ENCODE peak calls at places on chromosome 2, in five cellular contexts. U, Y, R, D and Z are unnamed samples.

GRCh38 chr2:197378494-197378972 is 56.3 kb downstream of the SF3B1 start:
- DNase-seq in U (peak), Y (no peak), R (peak), D (peak), Z (peak)

GRCh38 chr2:201507725-201508124 is 56.2 kb downstream of the STRADB start:
- DNase-seq in U (no peak), Y (no peak), R (no peak), D (no peak), Z (no peak)

GRCh38 chr2:181143790-181144300 is 163.4 kb downstream of the UBE2E3 start:
- DNase-seq in U (no peak), Y (no peak), R (no peak), D (no peak), Z (no peak)

GRCh38 chr2:227456772-227457171 is 15.2 kb upstream of the AGFG1 start:
- DNase-seq in U (peak), Y (no peak), R (no peak), D (no peak), Z (no peak)

GRCh38 chr2:97673187-97673914 is 3.8 kb downstream of the C2orf92 start:
- DNase-seq in U (no peak), Y (no peak), R (no peak), D (no peak), Z (no peak)

GRCh38 chr2:105504459-105504858 is 105.6 kb upstream of the FHL2 start:
- DNase-seq in U (no peak), Y (no peak), R (no peak), D (no peak), Z (no peak)

GRCh38 chr2:14867853-14868252 is 235.3 kb downstream of the LRATD1 start:
- DNase-seq in U (no peak), Y (no peak), R (no peak), D (no peak), Z (no peak)

GRCh38 chr2:237614151-237614720 is 13.2 kb upstream of the LRRFIP1 start:
- DNase-seq in U (peak), Y (no peak), R (no peak), D (no peak), Z (no peak)

GRCh38 chr2:99775585-99775984 is 285.8 kb upstream of the REV1 start:
- DNase-seq in U (no peak), Y (no peak), R (no peak), D (no peak), Z (no peak)

GRCh38 chr2:64751286-64752260 is 97.9 kb upstream of the SERTAD2 start:
- DNase-seq in U (peak), Y (no peak), R (peak), D (peak), Z (peak)

GRCh38 chr2:136399667-136400316 is 281.8 kb upstream of the CXCR4 start:
- DNase-seq in U (no peak), Y (no peak), R (no peak), D (no peak), Z (no peak)

GRCh38 chr2:69694894-69695849 is 46.8 kb upstream of the ANXA4 start:
- DNase-seq in U (peak), Y (no peak), R (no peak), D (no peak), Z (no peak)

GRCh38 chr2:152613235-152613634 is 104.0 kb downstream of the PRPF40A start:
- DNase-seq in U (no peak), Y (peak), R (no peak), D (no peak), Z (no peak)

GRCh38 chr2:47155091-47155876 is at the start of gene STPG4:
- DNase-seq in U (no peak), Y (no peak), R (no peak), D (no peak), Z (no peak)

GRCh38 chr2:222608081-222608480 is 47.8 kb downstream of the FARSB start:
- DNase-seq in U (no peak), Y (no peak), R (no peak), D (no peak), Z (no peak)

GRCh38 chr2:74267068-74267467 is 68.7 kb downstream of the MTHFD2 start:
- DNase-seq in U (no peak), Y (no peak), R (no peak), D (peak), Z (no peak)

GRCh38 chr2:200336980-200337615 is 30.6 kb downstream of the SPATS2L start:
- DNase-seq in U (peak), Y (no peak), R (no peak), D (no peak), Z (no peak)

GRCh38 chr2:236295481-236295880 is 31.3 kb upstream of the ASB18 start:
- DNase-seq in U (no peak), Y (no peak), R (no peak), D (no peak), Z (no peak)

GRCh38 chr2:127104881-127105655 is 1.9 kb downstream of the BIN1 start:
- DNase-seq in U (no peak), Y (no peak), R (peak), D (no peak), Z (no peak)

GRCh38 chr2:125086313-125087184 is 1061.5 kb downstream of the CNTNAP5 start:
- DNase-seq in U (no peak), Y (no peak), R (no peak), D (no peak), Z (no peak)

GRCh38 chr2:132448771-132449170 is 32.2 kb downstream of the GPR39 start:
- DNase-seq in U (peak), Y (no peak), R (no peak), D (peak), Z (peak)

GRCh38 chr2:45759310-45759851 is 107.9 kb downstream of the PRKCE start:
- DNase-seq in U (peak), Y (no peak), R (no peak), D (no peak), Z (no peak)

GRCh38 chr2:202604699-202605098 is 30.1 kb upstream of the FAM117B start:
- DNase-seq in U (no peak), Y (no peak), R (no peak), D (no peak), Z (no peak)

GRCh38 chr2:144159264-144159663 is 360.7 kb downstream of the ZEB2 start:
- DNase-seq in U (no peak), Y (no peak), R (no peak), D (no peak), Z (no peak)

GRCh38 chr2:216740557-216741222 is 45.3 kb upstream of the IGFBP5 start:
- DNase-seq in U (peak), Y (no peak), R (no peak), D (no peak), Z (no peak)

GRCh38 chr2:216743781-216744180 is 48.4 kb upstream of the IGFBP5 start:
- DNase-seq in U (no peak), Y (no peak), R (no peak), D (no peak), Z (no peak)

GRCh38 chr2:216739035-216739434 is 43.7 kb upstream of the IGFBP5 start:
- DNase-seq in U (no peak), Y (no peak), R (no peak), D (no peak), Z (no peak)

GRCh38 chr2:216742411-216742810 is 47.1 kb upstream of the IGFBP5 start:
- DNase-seq in U (no peak), Y (no peak), R (no peak), D (no peak), Z (no peak)

DNA sequence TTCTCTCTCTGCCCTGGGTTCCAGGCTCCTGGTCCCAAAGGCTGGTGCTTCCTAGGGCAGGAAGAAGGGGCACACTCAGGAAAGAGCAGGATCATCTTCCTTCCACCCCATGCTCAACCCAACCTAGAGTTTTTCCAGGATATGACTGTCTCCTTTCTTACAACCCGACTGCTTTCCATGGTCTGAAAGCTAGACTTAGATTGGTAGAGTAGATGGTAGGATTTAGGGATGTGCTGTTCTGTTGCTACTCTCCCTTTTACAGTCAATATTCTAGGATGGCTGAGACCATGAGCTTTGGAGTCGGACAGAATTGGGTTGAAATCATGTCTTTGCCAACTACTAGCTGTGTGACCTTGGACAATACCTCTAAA is 45.9 kb upstream of the IGFBP5 start:
- DNase-seq in U (no peak), Y (no peak), R (no peak), D (no peak), Z (no peak)
- TF ChIP-seq CTCF in U (no peak), Y (no peak), R (no peak), D (no peak), Z (no peak)

GRCh38 chr2:190180313-190181065 is 118.0 kb upstream of the MSTN start:
- DNase-seq in U (peak), Y (peak), R (peak), D (peak), Z (peak)
- TF ChIP-seq CTCF in U (peak), Y (no peak), R (no peak), D (peak), Z (peak)

GRCh38 chr2:206154197-206154596 is 5.0 kb downstream of the NDUFS1 start:
- DNase-seq in U (peak), Y (no peak), R (no peak), D (peak), Z (no peak)
- TF ChIP-seq CTCF in U (no peak), Y (peak), R (no peak), D (peak), Z (no peak)

GRCh38 chr2:217995741-217996141 is 7.1 kb downstream of the TNS1 start:
- DNase-seq in U (peak), Y (no peak), R (no peak), D (no peak), Z (no peak)

GRCh38 chr2:217994776-217995274 is 8.0 kb downstream of the TNS1 start:
- DNase-seq in U (peak), Y (no peak), R (no peak), D (no peak), Z (no peak)

GRCh38 chr2:217993055-217993645 is 9.6 kb downstream of the TNS1 start:
- DNase-seq in U (peak), Y (no peak), R (no peak), D (no peak), Z (no peak)

GRCh38 chr2:217992061-217992460 is 10.7 kb downstream of the TNS1 start:
- DNase-seq in U (no peak), Y (no peak), R (no peak), D (no peak), Z (no peak)

GRCh38 chr2:217993817-217994459 is 8.9 kb downstream of the TNS1 start:
- DNase-seq in U (peak), Y (peak), R (peak), D (peak), Z (peak)
- TF ChIP-seq CTCF in U (peak), Y (peak), R (peak), D (peak), Z (peak)

GRCh38 chr2:71071681-71072398 is 3.4 kb downstream of the NAGK start:
- DNase-seq in U (no peak), Y (peak), R (no peak), D (peak), Z (no peak)

GRCh38 chr2:71072492-71072891 is 4.0 kb downstream of the NAGK start:
- DNase-seq in U (no peak), Y (no peak), R (no peak), D (no peak), Z (no peak)

GRCh38 chr2:71068218-71069035 is at the start of gene NAGK:
- DNase-seq in U (peak), Y (peak), R (peak), D (peak), Z (peak)

GRCh38 chr2:71069376-71069775 is 928 bp downstream of the NAGK start:
- DNase-seq in U (no peak), Y (no peak), R (no peak), D (no peak), Z (no peak)

DNA sequence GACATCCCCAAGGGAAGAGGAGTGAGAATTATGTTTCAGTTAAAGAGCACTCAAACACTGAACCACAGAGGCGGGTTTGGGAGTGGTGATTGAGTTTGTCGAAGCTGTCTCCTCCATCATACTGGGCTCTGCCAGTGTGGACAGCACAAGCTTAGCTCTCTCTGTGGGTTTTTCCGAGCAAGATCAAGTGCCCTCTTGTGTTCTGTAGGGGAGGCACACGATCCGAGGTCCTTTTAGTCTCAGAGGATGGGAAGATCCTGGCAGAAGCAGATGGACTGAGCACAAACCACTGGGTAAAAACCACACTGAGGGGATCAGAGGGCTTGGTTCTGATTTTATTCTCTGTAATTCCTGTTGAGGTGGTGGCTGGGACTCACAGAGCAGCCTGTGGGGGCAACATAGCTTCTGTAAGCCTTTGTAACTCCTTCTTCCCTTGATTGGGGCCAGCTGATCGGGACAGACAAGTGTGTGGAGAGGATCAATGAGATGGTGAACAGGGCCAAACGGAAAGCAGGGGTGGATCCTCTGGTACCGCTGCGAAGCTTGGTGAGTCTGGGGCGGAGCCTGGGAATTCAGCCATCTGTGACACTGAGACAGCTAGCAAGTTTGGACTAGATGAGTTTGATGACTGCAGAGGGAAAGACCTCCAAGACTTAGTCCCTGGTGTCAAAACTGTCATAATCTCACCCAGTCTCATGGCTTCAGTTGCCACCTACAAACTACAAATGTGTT is 2.0 kb downstream of the NAGK start:
- DNase-seq in U (peak), Y (peak), R (no peak), D (peak), Z (no peak)
- TF ChIP-seq CTCF in U (peak), Y (peak), R (no peak), D (peak), Z (peak)

DNA sequence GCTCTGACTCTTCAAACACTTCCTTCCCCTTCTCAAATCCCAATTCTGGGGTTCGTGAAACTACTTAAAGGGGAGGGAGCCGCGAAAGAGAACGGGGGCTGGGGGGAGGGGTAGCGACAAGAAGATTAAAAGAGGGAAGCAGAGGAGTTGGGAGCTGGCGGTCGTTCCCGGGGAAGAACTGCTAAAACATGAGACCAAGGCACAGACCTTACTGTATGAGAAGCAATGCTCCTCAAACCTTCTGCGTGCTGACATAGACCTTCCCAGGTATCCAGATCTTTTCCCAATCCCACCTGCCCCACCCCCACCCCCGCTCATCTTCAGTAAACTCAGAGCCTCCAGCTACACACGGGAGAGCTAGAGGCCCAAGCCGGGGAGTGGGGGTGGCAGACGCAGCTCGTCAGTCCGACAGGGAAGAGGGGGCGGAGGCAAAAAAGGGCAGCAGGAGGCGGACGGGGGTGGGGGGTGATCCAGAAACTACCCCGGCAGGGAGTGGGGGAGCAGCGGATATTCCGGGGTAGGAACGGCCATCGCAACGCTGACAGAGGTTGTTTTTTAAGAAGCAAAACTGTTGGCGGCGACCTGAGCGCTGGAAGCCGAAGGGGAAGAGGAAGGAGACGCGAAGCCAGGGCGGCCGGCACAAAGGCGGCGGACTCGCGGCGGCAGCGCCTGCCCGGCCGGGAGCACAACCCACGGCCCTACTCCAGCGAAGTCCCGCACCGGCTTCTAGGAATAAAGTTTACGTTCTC is 987 bp downstream of the BAZ2B start:
- DNase-seq in U (peak), Y (peak), R (peak), D (peak), Z (peak)
- TF ChIP-seq CTCF in U (no peak), Y (no peak), R (no peak), D (no peak), Z (no peak)

DNA sequence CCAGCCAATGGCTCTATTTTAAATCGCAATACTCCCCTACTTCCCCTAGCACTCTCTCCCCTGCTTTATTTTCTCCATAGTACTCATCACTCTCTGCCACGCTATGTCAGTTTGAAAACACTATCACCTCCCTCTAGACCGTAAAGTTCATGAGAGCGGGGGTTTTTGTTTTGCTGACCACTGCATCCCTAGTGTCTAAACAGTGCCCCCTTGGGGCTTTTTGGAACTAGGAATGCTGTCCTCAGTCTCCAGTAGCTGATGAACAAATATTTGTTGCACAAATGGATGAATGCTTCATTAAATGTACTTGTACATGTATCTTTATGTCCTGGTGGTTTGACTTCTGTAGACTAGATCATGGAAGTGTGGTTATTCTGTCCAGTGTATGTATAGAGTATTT is 44.2 kb downstream of the ATOH8 start:
- DNase-seq in U (peak), Y (no peak), R (no peak), D (no peak), Z (peak)
- TF ChIP-seq CTCF in U (peak), Y (no peak), R (no peak), D (peak), Z (peak)

DNA sequence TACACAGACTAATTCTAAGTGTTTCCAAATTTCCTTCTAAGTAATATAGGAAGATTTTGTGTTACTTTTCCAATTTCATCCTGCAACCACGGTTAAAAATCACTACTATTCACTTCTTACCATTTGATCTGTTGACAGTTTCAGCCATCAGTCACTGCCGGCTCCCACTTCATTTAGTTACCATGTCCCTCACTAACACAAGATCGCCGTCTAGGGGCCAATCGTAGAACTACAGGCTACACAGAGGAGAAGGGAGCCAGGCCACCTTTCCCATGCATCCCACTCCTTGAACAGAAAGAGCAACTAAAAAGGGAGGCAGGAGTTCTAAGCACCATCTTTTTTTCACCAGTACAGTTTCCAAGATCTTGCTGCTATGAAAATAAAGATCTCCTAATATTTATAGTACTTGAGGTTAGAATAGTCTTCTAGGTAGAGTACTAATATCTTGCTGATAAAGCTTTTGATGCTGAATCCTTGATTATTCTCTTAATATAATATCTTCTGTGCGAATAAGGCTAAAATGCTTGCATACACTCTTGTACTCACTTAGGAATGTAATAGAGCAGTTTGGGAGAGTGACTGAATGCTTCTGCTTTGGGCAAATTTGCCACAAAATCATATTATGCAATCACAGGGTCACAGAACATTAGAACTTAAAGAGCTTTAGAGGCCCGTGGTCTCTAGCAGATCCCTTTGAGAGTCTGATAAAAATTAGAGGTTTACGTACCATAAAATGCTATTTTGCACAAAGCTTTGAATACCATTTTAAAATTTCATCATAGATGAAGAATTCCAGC is 39.5 kb upstream of the CYP1B1 start:
- DNase-seq in U (peak), Y (no peak), R (peak), D (peak), Z (peak)
- TF ChIP-seq CTCF in U (peak), Y (peak), R (peak), D (peak), Z (peak)

GRCh38 chr2:36743954-36744353 is 47.4 kb downstream of the VIT start:
- DNase-seq in U (no peak), Y (no peak), R (no peak), D (no peak), Z (no peak)

GRCh38 chr2:36737131-36737750 is 40.7 kb downstream of the VIT start:
- DNase-seq in U (no peak), Y (no peak), R (no peak), D (no peak), Z (no peak)

GRCh38 chr2:36740031-36740430 is 43.5 kb downstream of the VIT start:
- DNase-seq in U (no peak), Y (no peak), R (no peak), D (no peak), Z (no peak)

GRCh38 chr2:36741188-36741587 is 44.7 kb downstream of the VIT start:
- DNase-seq in U (no peak), Y (no peak), R (no peak), D (no peak), Z (no peak)
- TF ChIP-seq CTCF in U (no peak), Y (no peak), R (no peak), D (no peak), Z (no peak)